ENCODE peak calls at places on chromosome 9, in six cellular contexts. One of them, this sample, is unnamed.

GRCh38 chr9:81083062-81083461 is 606.3 kb downstream of the TLE1 start:
- DNase-seq in progenitor cell of endocrine pancreas: no peak
- DNase-seq in bronchial epithelial cell: no peak
- DNase-seq in GM13977: no peak
- DNase-seq in epithelial cell of proximal tubule: no peak
- DNase-seq in AG04450: peak; percentile 11
- DNase-seq in this sample: peak; percentile 21

GRCh38 chr9:125189011-125189360 is 617 bp downstream of the PPP6C start:
- DNase-seq in progenitor cell of endocrine pancreas: peak; percentile 10
- DNase-seq in bronchial epithelial cell: no peak
- DNase-seq in GM13977: peak; percentile 46
- DNase-seq in epithelial cell of proximal tubule: no peak
- DNase-seq in AG04450: no peak
- DNase-seq in this sample: no peak

GRCh38 chr9:27393054-27393846 is 96.3 kb upstream of the EQTN start:
- DNase-seq in progenitor cell of endocrine pancreas: no peak
- DNase-seq in bronchial epithelial cell: no peak
- DNase-seq in GM13977: no peak
- DNase-seq in epithelial cell of proximal tubule: no peak
- DNase-seq in AG04450: no peak
- DNase-seq in this sample: no peak

GRCh38 chr9:129570450-129571297 is 50.2 kb downstream of the C9orf50 start:
- DNase-seq in progenitor cell of endocrine pancreas: no peak
- DNase-seq in bronchial epithelial cell: peak; percentile 83
- DNase-seq in GM13977: no peak
- DNase-seq in epithelial cell of proximal tubule: no peak
- DNase-seq in AG04450: peak; percentile 81
- DNase-seq in this sample: peak; percentile 87

GRCh38 chr9:126114850-126115460 is 211.7 kb upstream of the MVB12B start:
- DNase-seq in progenitor cell of endocrine pancreas: no peak
- DNase-seq in bronchial epithelial cell: no peak
- DNase-seq in GM13977: no peak
- DNase-seq in epithelial cell of proximal tubule: no peak
- DNase-seq in AG04450: no peak
- DNase-seq in this sample: no peak

GRCh38 chr9:15873573-15874177 is 320.8 kb downstream of the CCDC171 start:
- DNase-seq in progenitor cell of endocrine pancreas: no peak
- DNase-seq in bronchial epithelial cell: peak; percentile 50
- DNase-seq in GM13977: peak; percentile 6
- DNase-seq in epithelial cell of proximal tubule: peak; percentile 26
- DNase-seq in AG04450: peak; percentile 29
- DNase-seq in this sample: peak; percentile 53

GRCh38 chr9:68505681-68506409 is 34.8 kb downstream of the TMEM252 start:
- DNase-seq in progenitor cell of endocrine pancreas: no peak
- DNase-seq in bronchial epithelial cell: no peak
- DNase-seq in GM13977: no peak
- DNase-seq in epithelial cell of proximal tubule: no peak
- DNase-seq in AG04450: no peak
- DNase-seq in this sample: no peak

GRCh38 chr9:108787664-108788048 is 68.1 kb downstream of the ACTL7B start:
- DNase-seq in progenitor cell of endocrine pancreas: no peak
- DNase-seq in bronchial epithelial cell: peak; percentile 87
- DNase-seq in GM13977: no peak
- DNase-seq in epithelial cell of proximal tubule: no peak
- DNase-seq in AG04450: no peak
- DNase-seq in this sample: no peak

GRCh38 chr9:2087500-2088313 is 72.6 kb downstream of the SMARCA2 start:
- DNase-seq in progenitor cell of endocrine pancreas: no peak
- DNase-seq in bronchial epithelial cell: peak; percentile 61
- DNase-seq in GM13977: peak; percentile 45
- DNase-seq in epithelial cell of proximal tubule: peak; percentile 12
- DNase-seq in AG04450: no peak
- DNase-seq in this sample: peak; percentile 36

GRCh38 chr9:81717061-81717746 is 27.9 kb upstream of the TLE1 start:
- DNase-seq in progenitor cell of endocrine pancreas: no peak
- DNase-seq in bronchial epithelial cell: no peak
- DNase-seq in GM13977: no peak
- DNase-seq in epithelial cell of proximal tubule: no peak
- DNase-seq in AG04450: no peak
- DNase-seq in this sample: no peak

GRCh38 chr9:3848445-3849114 is 322.8 kb upstream of the RFX3 start:
- DNase-seq in progenitor cell of endocrine pancreas: peak; percentile 11
- DNase-seq in bronchial epithelial cell: peak; percentile 80
- DNase-seq in GM13977: no peak
- DNase-seq in epithelial cell of proximal tubule: no peak
- DNase-seq in AG04450: no peak
- DNase-seq in this sample: peak; percentile 45

GRCh38 chr9:34519321-34520020 is 3.3 kb downstream of the ENHO start:
- DNase-seq in progenitor cell of endocrine pancreas: no peak
- DNase-seq in bronchial epithelial cell: no peak
- DNase-seq in GM13977: no peak
- DNase-seq in epithelial cell of proximal tubule: no peak
- DNase-seq in AG04450: no peak
- DNase-seq in this sample: no peak

GRCh38 chr9:79256691-79257213 is 315.0 kb upstream of the TLE4 start:
- DNase-seq in progenitor cell of endocrine pancreas: peak; percentile 15
- DNase-seq in bronchial epithelial cell: no peak
- DNase-seq in GM13977: no peak
- DNase-seq in epithelial cell of proximal tubule: peak; percentile 87
- DNase-seq in AG04450: no peak
- DNase-seq in this sample: no peak

GRCh38 chr9:9557804-9558334 is 1054.9 kb downstream of the PTPRD start:
- DNase-seq in progenitor cell of endocrine pancreas: no peak
- DNase-seq in bronchial epithelial cell: peak; percentile 4
- DNase-seq in GM13977: no peak
- DNase-seq in epithelial cell of proximal tubule: no peak
- DNase-seq in AG04450: no peak
- DNase-seq in this sample: no peak

GRCh38 chr9:6545017-6545691 is 100.4 kb downstream of the GLDC start:
- DNase-seq in progenitor cell of endocrine pancreas: no peak
- DNase-seq in bronchial epithelial cell: peak; percentile 100
- DNase-seq in GM13977: no peak
- DNase-seq in epithelial cell of proximal tubule: no peak
- DNase-seq in AG04450: no peak
- DNase-seq in this sample: no peak

GRCh38 chr9:34362614-34363013 is 14.1 kb downstream of the MYORG start:
- DNase-seq in progenitor cell of endocrine pancreas: no peak
- DNase-seq in bronchial epithelial cell: no peak
- DNase-seq in GM13977: no peak
- DNase-seq in epithelial cell of proximal tubule: no peak
- DNase-seq in AG04450: no peak
- DNase-seq in this sample: no peak

GRCh38 chr9:127968046-127968445 is 12.7 kb downstream of the EEIG1 start:
- DNase-seq in progenitor cell of endocrine pancreas: no peak
- DNase-seq in bronchial epithelial cell: peak; percentile 91
- DNase-seq in GM13977: no peak
- DNase-seq in epithelial cell of proximal tubule: no peak
- DNase-seq in AG04450: no peak
- DNase-seq in this sample: no peak

GRCh38 chr9:127263244-127263643 is 1.3 kb upstream of the GARNL3 start:
- DNase-seq in progenitor cell of endocrine pancreas: no peak
- DNase-seq in bronchial epithelial cell: no peak
- DNase-seq in GM13977: no peak
- DNase-seq in epithelial cell of proximal tubule: no peak
- DNase-seq in AG04450: no peak
- DNase-seq in this sample: no peak

GRCh38 chr9:128903871-128904371 is 16.9 kb upstream of the PHYHD1 start:
- DNase-seq in progenitor cell of endocrine pancreas: no peak
- DNase-seq in bronchial epithelial cell: peak; percentile 41
- DNase-seq in GM13977: no peak
- DNase-seq in epithelial cell of proximal tubule: no peak
- DNase-seq in AG04450: no peak
- DNase-seq in this sample: no peak

GRCh38 chr9:135945969-135946368 is 15.2 kb downstream of the UBAC1 start:
- DNase-seq in progenitor cell of endocrine pancreas: no peak
- DNase-seq in bronchial epithelial cell: no peak
- DNase-seq in GM13977: no peak
- DNase-seq in epithelial cell of proximal tubule: no peak
- DNase-seq in AG04450: no peak
- DNase-seq in this sample: no peak

GRCh38 chr9:134690946-134691694 is 49.5 kb downstream of the COL5A1 start:
- DNase-seq in progenitor cell of endocrine pancreas: no peak
- DNase-seq in bronchial epithelial cell: no peak
- DNase-seq in GM13977: no peak
- DNase-seq in epithelial cell of proximal tubule: no peak
- DNase-seq in AG04450: no peak
- DNase-seq in this sample: peak; percentile 86

GRCh38 chr9:31124389-31124788 is 1260.1 kb upstream of the ACO1 start:
- DNase-seq in progenitor cell of endocrine pancreas: no peak
- DNase-seq in bronchial epithelial cell: no peak
- DNase-seq in GM13977: no peak
- DNase-seq in epithelial cell of proximal tubule: no peak
- DNase-seq in AG04450: no peak
- DNase-seq in this sample: no peak

DNA sequence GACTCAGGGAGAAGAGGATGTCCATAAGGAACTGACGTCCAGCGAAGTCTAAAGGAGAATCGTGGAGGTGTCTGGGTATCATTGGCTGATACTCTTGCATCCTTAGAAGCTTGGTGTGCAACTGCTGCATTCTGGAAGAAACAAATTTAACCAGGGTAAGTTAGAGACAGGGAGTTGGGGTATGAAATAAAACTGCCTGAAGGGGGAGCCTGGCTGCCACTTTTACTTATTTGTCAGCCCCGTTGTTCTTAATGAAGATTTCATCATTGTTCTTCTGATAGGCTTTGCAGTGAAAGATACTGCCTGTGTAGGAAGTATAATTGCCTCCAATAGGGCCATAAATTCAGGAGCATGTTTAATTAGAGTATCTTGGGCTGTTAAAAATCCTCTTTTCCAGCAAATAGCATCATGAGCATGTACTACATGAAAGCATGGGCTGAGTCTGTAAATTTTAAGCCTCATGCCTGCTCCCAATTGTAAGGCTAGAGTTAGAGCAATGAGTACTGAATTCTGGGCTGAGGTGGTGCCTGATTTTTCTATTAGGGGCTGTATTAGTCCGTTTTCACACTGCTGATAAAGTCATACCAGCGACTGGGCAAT is 1264.5 kb upstream of the ACO1 start:
- DNase-seq in progenitor cell of endocrine pancreas: no peak
- DNase-seq in bronchial epithelial cell: peak; percentile 50
- DNase-seq in GM13977: peak; percentile 15
- DNase-seq in epithelial cell of proximal tubule: no peak
- DNase-seq in AG04450: no peak
- DNase-seq in this sample: peak; percentile 29
- TF ChIP-seq CTCF in progenitor cell of endocrine pancreas: peak; percentile 57
- TF ChIP-seq CTCF in bronchial epithelial cell: peak; percentile 70
- TF ChIP-seq CTCF in GM13977: peak; percentile 65
- TF ChIP-seq CTCF in epithelial cell of proximal tubule: peak; percentile 72
- TF ChIP-seq CTCF in AG04450: peak; percentile 44
- TF ChIP-seq CTCF in this sample: peak; percentile 68

DNA sequence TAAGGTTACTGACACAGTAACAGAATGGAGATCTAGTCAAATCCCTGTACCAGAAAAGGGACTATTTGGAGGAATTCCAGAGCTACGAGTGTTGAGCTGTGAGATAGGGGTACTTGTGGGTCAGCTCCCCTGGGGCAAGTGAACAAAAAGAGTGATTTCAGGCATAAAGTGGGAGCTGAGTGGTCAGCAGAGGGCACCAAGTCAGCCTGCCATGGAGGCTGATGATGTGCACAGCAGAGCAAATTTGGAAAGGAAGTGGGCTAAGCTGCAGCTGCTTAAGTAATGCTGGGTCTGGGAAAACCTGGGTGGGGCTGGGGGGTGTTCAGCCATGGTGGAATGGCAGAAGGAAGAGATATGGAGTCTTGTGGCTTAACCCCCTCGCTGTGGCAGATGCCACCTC is 327.9 kb downstream of the NTRK2 start:
- DNase-seq in progenitor cell of endocrine pancreas: no peak
- DNase-seq in bronchial epithelial cell: no peak
- DNase-seq in GM13977: no peak
- DNase-seq in epithelial cell of proximal tubule: no peak
- DNase-seq in AG04450: no peak
- DNase-seq in this sample: no peak
- TF ChIP-seq CTCF in progenitor cell of endocrine pancreas: peak; percentile 9
- TF ChIP-seq CTCF in bronchial epithelial cell: no peak
- TF ChIP-seq CTCF in GM13977: peak; percentile 49
- TF ChIP-seq CTCF in epithelial cell of proximal tubule: peak; percentile 38
- TF ChIP-seq CTCF in AG04450: no peak
- TF ChIP-seq CTCF in this sample: no peak

DNA sequence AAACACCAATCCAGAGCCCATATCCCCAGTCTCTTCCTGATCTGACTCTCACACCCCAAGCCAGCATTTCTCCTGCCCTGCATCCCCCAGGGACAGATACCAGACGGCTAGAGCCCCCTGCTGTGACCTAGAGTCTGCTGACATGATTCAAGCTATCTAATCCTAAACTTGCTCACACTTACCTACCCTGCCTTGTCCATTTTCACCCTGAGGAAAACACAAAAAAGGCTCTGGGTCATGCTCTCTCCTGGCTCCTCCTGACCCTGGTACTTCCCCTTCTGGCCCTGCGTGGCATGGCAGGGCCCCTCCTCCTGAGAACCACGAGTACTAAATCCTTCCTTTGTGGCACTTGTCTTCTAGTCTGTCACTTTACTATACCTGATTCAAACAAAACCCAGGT is 2.8 kb upstream of the ARRDC1 start:
- DNase-seq in progenitor cell of endocrine pancreas: no peak
- DNase-seq in bronchial epithelial cell: no peak
- DNase-seq in GM13977: no peak
- DNase-seq in epithelial cell of proximal tubule: no peak
- DNase-seq in AG04450: no peak
- DNase-seq in this sample: no peak
- TF ChIP-seq CTCF in progenitor cell of endocrine pancreas: no peak
- TF ChIP-seq CTCF in bronchial epithelial cell: no peak
- TF ChIP-seq CTCF in GM13977: no peak
- TF ChIP-seq CTCF in epithelial cell of proximal tubule: no peak
- TF ChIP-seq CTCF in AG04450: no peak
- TF ChIP-seq CTCF in this sample: no peak

GRCh38 chr9:87831159-87831558 is 51.5 kb upstream of the SPATA31E1 start:
- DNase-seq in progenitor cell of endocrine pancreas: no peak
- DNase-seq in bronchial epithelial cell: no peak
- DNase-seq in GM13977: no peak
- DNase-seq in epithelial cell of proximal tubule: no peak
- DNase-seq in AG04450: no peak
- DNase-seq in this sample: no peak

GRCh38 chr9:87836951-87837715 is 45.5 kb upstream of the SPATA31E1 start:
- DNase-seq in progenitor cell of endocrine pancreas: no peak
- DNase-seq in bronchial epithelial cell: no peak
- DNase-seq in GM13977: no peak
- DNase-seq in epithelial cell of proximal tubule: no peak
- DNase-seq in AG04450: no peak
- DNase-seq in this sample: no peak

GRCh38 chr9:87830446-87830845 is 52.2 kb upstream of the SPATA31E1 start:
- DNase-seq in progenitor cell of endocrine pancreas: no peak
- DNase-seq in bronchial epithelial cell: no peak
- DNase-seq in GM13977: no peak
- DNase-seq in epithelial cell of proximal tubule: no peak
- DNase-seq in AG04450: no peak
- DNase-seq in this sample: no peak

GRCh38 chr9:87829756-87830155 is 52.9 kb upstream of the SPATA31E1 start:
- DNase-seq in progenitor cell of endocrine pancreas: no peak
- DNase-seq in bronchial epithelial cell: no peak
- DNase-seq in GM13977: no peak
- DNase-seq in epithelial cell of proximal tubule: no peak
- DNase-seq in AG04450: no peak
- DNase-seq in this sample: no peak

DNA sequence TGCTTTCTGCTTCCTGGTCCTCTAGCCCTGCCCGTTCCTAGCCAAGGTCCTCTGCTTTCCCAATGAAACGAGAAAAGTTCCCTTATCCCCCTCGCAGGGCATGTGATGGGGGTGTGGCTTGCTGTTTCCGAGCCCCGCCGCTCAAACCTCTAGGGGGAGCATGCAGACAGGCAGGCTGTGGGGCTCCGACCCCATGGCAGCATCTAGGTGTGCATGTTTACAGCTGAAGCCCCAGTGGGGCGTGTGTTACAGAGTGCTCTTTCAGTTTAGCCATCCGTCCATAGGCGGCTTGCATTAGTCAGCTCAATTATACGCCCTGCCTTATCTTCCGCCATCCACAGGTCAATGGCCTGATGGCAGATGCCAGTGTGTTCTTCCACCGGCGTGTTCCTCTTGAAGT is 48.3 kb upstream of the SPATA31E1 start:
- DNase-seq in progenitor cell of endocrine pancreas: no peak
- DNase-seq in bronchial epithelial cell: no peak
- DNase-seq in GM13977: no peak
- DNase-seq in epithelial cell of proximal tubule: no peak
- DNase-seq in AG04450: no peak
- DNase-seq in this sample: peak; percentile 7
- TF ChIP-seq CTCF in progenitor cell of endocrine pancreas: peak; percentile 40
- TF ChIP-seq CTCF in bronchial epithelial cell: no peak
- TF ChIP-seq CTCF in GM13977: no peak
- TF ChIP-seq CTCF in epithelial cell of proximal tubule: no peak
- TF ChIP-seq CTCF in AG04450: peak; percentile 18
- TF ChIP-seq CTCF in this sample: peak; percentile 20

This sample was measured in cardiac muscle cell.